ENCODE peak calls at places on chromosome 11, in ten cellular contexts. X is activated gamma-delta T cell, H is breast epithelium, R is left cardiac atrium, C is psoas muscle, L is brain pericyte, I is KG1, A is Calu3, Y is NCI-H1436, Z is germinal center. K is an unnamed sample.

GRCh38 chr11:93000511-93001476 is 31.3 kb downstream of the MTNR1B start:
- DNase-seq in R (no peak), A (peak; percentile 8), I (no peak), Z (no peak), L (no peak), Y (no peak), X (no peak), C (no peak), H (no peak), K (no peak)

GRCh38 chr11:115422013-115422697 is 82.1 kb downstream of the CADM1 start:
- DNase-seq in Z (no peak), X (no peak), A (no peak), Y (no peak), H (no peak), R (no peak), L (no peak), I (no peak), C (no peak), K (no peak)

GRCh38 chr11:12174145-12175143 is 64.1 kb downstream of the MICAL2 start:
- DNase-seq in I (peak; percentile 34), Z (no peak), C (no peak), Y (no peak), H (no peak), A (no peak), L (no peak), R (no peak), X (no peak), K (no peak)

GRCh38 chr11:47204633-47204989 is 10.2 kb upstream of the DDB2 start:
- DNase-seq in X (no peak), A (no peak), H (no peak), C (no peak), Z (no peak), L (no peak), Y (no peak), I (no peak), R (no peak), K (no peak)

GRCh38 chr11:10455637-10456487 is 798 bp downstream of the AMPD3 start:
- DNase-seq in A (no peak), C (peak; percentile 53), L (peak; percentile 38), X (peak; percentile 52), Z (peak; percentile 87), Y (peak; percentile 4), R (peak; percentile 52), I (peak; percentile 65), H (no peak), K (peak; percentile 70)

GRCh38 chr11:76723142-76723541 is 52.6 kb upstream of the LRRC32 start:
- DNase-seq in C (no peak), I (no peak), A (no peak), Z (no peak), L (no peak), R (no peak), H (no peak), X (no peak), Y (no peak), K (no peak)

GRCh38 chr11:2799881-2800654 is 85.5 kb downstream of the CDKN1C start:
- DNase-seq in A (no peak), R (peak; percentile 14), C (peak; percentile 4), I (no peak), Z (no peak), H (no peak), L (no peak), X (no peak), Y (no peak), K (peak; percentile 47)

GRCh38 chr11:6566704-6567370 is 36.6 kb downstream of the RRP8 start:
- DNase-seq in X (no peak), C (peak; percentile 46), I (no peak), R (no peak), L (no peak), Z (no peak), A (no peak), H (no peak), Y (no peak), K (no peak)

GRCh38 chr11:122159173-122159701 is 43.2 kb upstream of the BLID start:
- DNase-seq in A (no peak), R (peak; percentile 21), H (no peak), X (no peak), L (no peak), C (no peak), I (no peak), Y (no peak), Z (no peak), K (peak; percentile 38)

GRCh38 chr11:44255406-44256071 is 54.4 kb downstream of the ALX4 start:
- DNase-seq in H (no peak), Y (no peak), I (no peak), A (no peak), Z (no peak), C (no peak), X (no peak), L (no peak), R (no peak), K (no peak)

GRCh38 chr11:78860720-78861422 is 286.2 kb upstream of the NARS2 start:
- DNase-seq in R (no peak), L (no peak), H (no peak), I (no peak), Z (no peak), A (no peak), C (no peak), X (no peak), Y (no peak), K (no peak)

GRCh38 chr11:36115378-36115801 is 171.5 kb downstream of the LDLRAD3 start:
- DNase-seq in C (no peak), A (no peak), R (no peak), Y (no peak), I (no peak), L (no peak), X (no peak), H (no peak), Z (no peak), K (no peak)

GRCh38 chr11:119236891-119237290 is 30.8 kb downstream of the CBL start:
- DNase-seq in Y (no peak), A (no peak), L (no peak), I (no peak), R (no peak), H (no peak), C (no peak), Z (no peak), X (no peak), K (no peak)

GRCh38 chr11:101187748-101188147 is 58.1 kb upstream of the PGR start:
- DNase-seq in R (no peak), X (no peak), L (no peak), Y (no peak), H (no peak), Z (no peak), I (no peak), A (no peak), C (no peak), K (no peak)

GRCh38 chr11:117572129-117572528 is 224.9 kb downstream of the DSCAML1 start:
- DNase-seq in A (no peak), L (no peak), C (no peak), R (no peak), H (no peak), Y (no peak), X (no peak), I (no peak), Z (no peak), K (no peak)

GRCh38 chr11:20026629-20027545 is 133.4 kb downstream of the DBX1 start:
- DNase-seq in A (peak; percentile 57), X (no peak), C (no peak), H (peak; percentile 32), R (no peak), Y (no peak), I (no peak), Z (no peak), L (no peak), K (no peak)